ENCODE peak calls at places on chromosomes 5 and 9, in eight cellular contexts. G, V, S, P, Q, N, O and Y are unnamed samples. For H3K9me3, the result is how much of the 10 kb centered on the place peaks cover.

GRCh38 chr9:110669439-110669838 is 848 bp downstream of the MUSK start:
- DNase-seq in G (no peak), V (no peak), S (no peak), P (no peak), Q (no peak), N (no peak), O (no peak), Y (no peak)

GRCh38 chr9:76180541-76180940 is 213.7 kb downstream of the RFK start:
- DNase-seq in G (no peak), V (no peak), S (no peak), P (no peak), Q (no peak), N (no peak), O (peak), Y (no peak)

GRCh38 chr9:115006660-115007059 is 76.3 kb upstream of the TNFSF8 start:
- DNase-seq in G (no peak), V (no peak), S (no peak), P (no peak), Q (no peak), N (no peak), O (no peak), Y (no peak)

GRCh38 chr9:69895659-69896058 is 75.0 kb downstream of the CFAP95 start:
- DNase-seq in G (no peak), V (no peak), S (no peak), P (no peak), Q (no peak), N (no peak), O (no peak), Y (no peak)

GRCh38 chr9:101448680-101449070 is 13.1 kb upstream of the ALDOB start:
- DNase-seq in G (no peak), V (no peak), S (no peak), P (no peak), Q (no peak), N (no peak), O (no peak), Y (no peak)

GRCh38 chr5:98519530-98519929 is 253.9 kb upstream of the RGMB start:
- DNase-seq in G (no peak), V (no peak), S (no peak), P (no peak), Q (no peak), N (no peak), O (no peak), Y (no peak)

GRCh38 chr9:107491081-107492053 is 1.8 kb upstream of the KLF4 start:
- DNase-seq in G (peak), V (peak), S (peak), P (peak), Q (no peak), N (peak), O (peak), Y (no peak)

GRCh38 chr5:73387630-73388370 is 60.8 kb downstream of the FOXD1 start:
- DNase-seq in G (no peak), V (no peak), S (no peak), P (no peak), Q (peak), N (peak), O (no peak), Y (peak)

GRCh38 chr5:78591227-78591626 is 57.3 kb downstream of the LHFPL2 start:
- DNase-seq in G (no peak), V (no peak), S (no peak), P (no peak), Q (no peak), N (no peak), O (no peak), Y (no peak)

GRCh38 chr5:169826618-169827017 is 153.7 kb downstream of the INSYN2B start:
- DNase-seq in G (no peak), V (no peak), S (no peak), P (no peak), Q (no peak), N (no peak), O (no peak), Y (no peak)

GRCh38 chr5:76781775-76782174 is 37.1 kb upstream of the F2RL1 start:
- DNase-seq in G (no peak), V (no peak), S (no peak), P (no peak), Q (no peak), N (no peak), O (no peak), Y (no peak)

GRCh38 chr9:32350682-32351081 is 33.8 kb upstream of the ACO1 start:
- DNase-seq in G (no peak), V (no peak), S (no peak), P (no peak), Q (no peak), N (no peak), O (no peak), Y (no peak)

GRCh38 chr9:112093875-112094227 is 81.2 kb downstream of the SUSD1 start:
- DNase-seq in G (no peak), V (no peak), S (no peak), P (no peak), Q (no peak), N (no peak), O (no peak), Y (no peak)

GRCh38 chr5:55601209-55601618 is 66.5 kb upstream of the PLPP1 start:
- DNase-seq in G (peak), V (peak), S (peak), P (peak), Q (no peak), N (peak), O (peak), Y (no peak)

GRCh38 chr5:390571-391491 is 52.1 kb upstream of the EXOC3 start:
- DNase-seq in G (no peak), V (no peak), S (no peak), P (no peak), Q (no peak), N (no peak), O (no peak), Y (no peak)

GRCh38 chr9:11269036-11269435 is 656.2 kb upstream of the PTPRD start:
- DNase-seq in G (no peak), V (no peak), S (no peak), P (no peak), Q (no peak), N (no peak), O (peak), Y (no peak)
- H3K9me3 ChIP-seq in G (under half), V (under half), S (under half), P (under half), Q (under half), N (under half), O (under half), Y (under half)

GRCh38 chr9:116643691-116644090 is 43.4 kb upstream of the TRIM32 start:
- DNase-seq in G (no peak), V (no peak), S (no peak), P (no peak), Q (no peak), N (no peak), O (no peak), Y (no peak)
- H3K9me3 ChIP-seq in G (under half), V (under half), S (under half), P (under half), Q (under half), N (under half), O (under half), Y (under half)

GRCh38 chr5:88290801-88291200 is 22.2 kb upstream of the TMEM161B start:
- DNase-seq in G (no peak), V (no peak), S (no peak), P (no peak), Q (no peak), N (no peak), O (no peak), Y (no peak)
- H3K9me3 ChIP-seq in G (under half), V (under half), S (under half), P (under half), Q (under half), N (under half), O (under half), Y (under half)

DNA sequence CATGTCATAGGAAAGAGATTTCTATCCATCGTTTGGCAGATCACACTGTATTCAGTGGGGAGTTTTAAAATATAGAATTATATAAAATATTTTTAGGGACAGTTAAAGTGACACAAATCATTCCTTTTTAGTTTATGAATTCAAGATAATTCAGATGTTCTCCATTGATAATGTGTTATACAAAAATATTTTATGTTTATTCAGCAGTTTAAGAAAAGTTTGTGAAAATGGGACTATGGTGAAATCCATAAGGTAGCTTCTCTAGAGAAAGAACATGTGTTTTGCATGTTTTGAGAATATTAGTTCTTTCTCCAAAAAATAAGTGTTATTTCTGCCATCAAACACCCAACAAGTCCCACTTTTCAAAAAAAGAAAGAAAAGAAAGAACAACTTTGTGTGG is 122.9 kb downstream of the EMB start:
- DNase-seq in G (no peak), V (no peak), S (no peak), P (no peak), Q (no peak), N (no peak), O (no peak), Y (no peak)
- H3K9me3 ChIP-seq in G (under half), V (under half), S (under half), P (under half), Q (under half), N (under half), O (under half), Y (under half)

GRCh38 chr5:9516591-9516990 is 29.3 kb downstream of the SEMA5A start:
- DNase-seq in G (no peak), V (no peak), S (no peak), P (no peak), Q (no peak), N (no peak), O (peak), Y (no peak)
- H3K9me3 ChIP-seq in G (under half), V (under half), S (under half), P (under half), Q (under half), N (under half), O (under half), Y (under half)

GRCh38 chr9:5719546-5719945 is 90.6 kb downstream of the RIC1 start:
- DNase-seq in G (no peak), V (no peak), S (no peak), P (no peak), Q (no peak), N (no peak), O (no peak), Y (no peak)

GRCh38 chr9:5721279-5722087 is 92.6 kb downstream of the RIC1 start:
- DNase-seq in G (no peak), V (no peak), S (no peak), P (no peak), Q (no peak), N (no peak), O (no peak), Y (no peak)

GRCh38 chr9:5715548-5716127 is 86.7 kb downstream of the RIC1 start:
- DNase-seq in G (no peak), V (no peak), S (no peak), P (no peak), Q (no peak), N (no peak), O (no peak), Y (no peak)

GRCh38 chr9:5714501-5715401 is 85.8 kb downstream of the RIC1 start:
- DNase-seq in G (no peak), V (no peak), S (no peak), P (no peak), Q (no peak), N (no peak), O (peak), Y (no peak)

DNA sequence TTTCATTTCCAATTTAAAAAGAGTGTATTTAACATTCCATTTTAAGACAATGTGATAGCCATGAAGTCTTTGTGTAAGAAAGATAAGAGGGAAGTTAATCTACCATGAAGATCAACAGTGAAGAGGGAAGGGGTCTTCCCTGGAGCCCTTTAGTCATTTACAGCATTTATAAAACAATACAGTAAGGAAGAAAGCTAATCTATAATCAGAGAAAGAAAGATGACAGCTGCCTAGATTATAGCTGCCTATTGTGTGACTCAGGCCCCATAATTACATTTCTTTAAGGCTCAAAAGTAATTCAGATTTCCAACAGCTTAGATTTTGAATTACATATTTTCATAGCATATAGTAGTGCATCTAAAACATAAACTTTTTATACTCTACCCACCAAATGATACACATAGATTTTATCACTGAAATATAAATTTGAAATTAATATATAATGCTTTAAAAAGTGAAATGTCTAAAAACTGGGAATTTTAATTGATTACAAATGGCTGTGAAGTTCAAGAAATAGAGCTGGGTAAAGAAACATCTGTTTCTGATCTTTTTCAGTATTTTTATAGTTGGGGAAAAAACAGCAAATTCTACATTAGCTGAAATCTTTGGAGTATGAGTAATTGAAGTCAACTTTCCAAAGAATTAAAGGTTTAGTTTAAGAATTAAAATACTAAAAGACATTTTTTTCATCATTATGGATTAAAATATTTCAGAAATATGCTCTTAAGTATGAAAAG is 89.6 kb downstream of the RIC1 start:
- DNase-seq in G (no peak), V (no peak), S (no peak), P (no peak), Q (no peak), N (no peak), O (no peak), Y (no peak)
- H3K9me3 ChIP-seq in G (under half), V (under half), S (under half), P (under half), Q (under half), N (under half), O (under half), Y (under half)

GRCh38 chr5:141326088-141326854 is 4.0 kb upstream of the PCDHGA1 start:
- DNase-seq in G (peak), V (peak), S (peak), P (peak), Q (peak), N (peak), O (peak), Y (peak)
- H3K9me3 ChIP-seq in G (half or more), V (under half), S (under half), P (under half), Q (under half), N (under half), O (under half), Y (under half)

DNA sequence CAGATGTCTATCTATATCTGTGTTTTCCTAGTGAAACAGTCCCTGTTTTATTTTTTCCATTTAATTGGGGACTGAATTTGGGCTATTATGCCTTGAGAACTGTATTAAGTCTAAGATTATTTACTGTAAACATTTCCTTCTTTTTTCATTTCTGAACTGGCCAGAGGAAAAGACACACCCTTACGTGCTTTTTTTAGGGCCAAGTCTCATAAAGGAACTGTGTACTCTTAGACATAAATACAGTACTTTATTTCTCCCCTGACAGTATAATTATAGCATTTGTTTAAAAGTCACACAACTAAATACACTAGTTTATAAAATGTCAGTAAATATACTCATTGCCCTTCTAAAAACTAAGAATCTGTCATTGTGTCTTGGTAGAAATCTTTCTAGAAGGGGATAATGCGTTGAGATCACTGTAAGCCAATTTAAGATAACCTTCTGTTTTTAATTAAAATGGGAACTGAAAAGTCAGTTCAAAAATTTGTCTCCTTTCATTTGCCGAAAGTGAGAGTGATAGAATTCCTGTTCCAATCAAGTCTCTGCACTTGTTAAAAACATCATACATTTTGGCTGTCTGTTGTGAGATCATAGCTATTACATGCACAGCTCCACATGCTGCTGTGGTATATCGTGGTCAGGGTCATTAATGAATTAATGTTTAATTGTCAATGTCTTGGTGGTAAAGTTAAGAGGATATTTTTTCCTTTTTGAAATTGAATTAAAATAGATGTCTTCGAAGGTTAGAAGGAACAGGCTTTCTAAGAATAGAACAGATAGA is 132.1 kb downstream of the FOCAD start:
- DNase-seq in G (no peak), V (no peak), S (no peak), P (no peak), Q (no peak), N (no peak), O (no peak), Y (no peak)
- H3K9me3 ChIP-seq in G (under half), V (under half), S (under half), P (under half), Q (under half), N (under half), O (under half), Y (under half)

GRCh38 chr5:29587806-29588205 is 1605.7 kb upstream of the CDH6 start:
- DNase-seq in G (no peak), V (no peak), S (no peak), P (no peak), Q (no peak), N (no peak), O (no peak), Y (no peak)
- H3K9me3 ChIP-seq in G (under half), V (under half), S (under half), P (under half), Q (under half), N (under half), O (under half), Y (under half)

GRCh38 chr5:140767444-140767843 is 18.5 kb upstream of the PCDHA1 start:
- DNase-seq in G (no peak), V (no peak), S (no peak), P (no peak), Q (no peak), N (no peak), O (no peak), Y (no peak)
- H3K9me3 ChIP-seq in G (half or more), V (half or more), S (under half), P (under half), Q (under half), N (half or more), O (under half), Y (under half)